ENCODE peak calls at places on chromosomes 11 and 22, in four cellular contexts. P is HepG2, J is GM12878, S is K562. A is an unnamed sample.

GRCh38 chr11:122617297-122617696 is 38.2 kb upstream of the UBASH3B start:
- DNase-seq in P (no peak), J (no peak), S (no peak), A (no peak)

GRCh38 chr11:59923813-59924212 is 14.4 kb upstream of the OOSP1 start:
- DNase-seq in J (no peak), S (no peak), P (no peak), A (peak)

GRCh38 chr11:59417023-59417422 is 9.2 kb downstream of the OR5A2 start:
- DNase-seq in S (no peak), J (no peak), P (no peak), A (no peak)

GRCh38 chr11:18700375-18700774 is 1.8 kb downstream of the TMEM86A start:
- DNase-seq in J (no peak), P (no peak), S (no peak), A (no peak)

GRCh38 chr22:31911565-31912401 is 32.6 kb upstream of the YWHAH start:
- DNase-seq in J (no peak), S (peak), P (peak), A (no peak)

GRCh38 chr11:65207918-65208784 is 26.4 kb downstream of the CAPN1 start:
- DNase-seq in J (no peak), S (no peak), P (no peak), A (no peak)

GRCh38 chr22:28600546-28601143 is 79.0 kb downstream of the TTC28 start:
- DNase-seq in J (no peak), S (peak), P (peak), A (no peak)

GRCh38 chr11:74696932-74697687 is 34.1 kb downstream of the CHRDL2 start:
- DNase-seq in J (no peak), S (peak), P (peak), A (peak)

GRCh38 chr22:19463008-19463407 is 15.5 kb upstream of the C22orf39 start:
- DNase-seq in P (no peak), S (no peak), J (no peak), A (no peak)

GRCh38 chr11:67384851-67385366 is 6.9 kb upstream of the RAD9A start:
- DNase-seq in J (no peak), P (no peak), S (no peak), A (no peak)

GRCh38 chr11:130476922-130477491 is 28.6 kb downstream of the ADAMTS15 start:
- DNase-seq in S (no peak), J (no peak), P (no peak), A (no peak)

GRCh38 chr11:135075740-135076139 is 663.7 kb upstream of the B3GAT1 start:
- DNase-seq in P (peak), J (no peak), S (no peak), A (peak)

GRCh38 chr11:23556163-23556750 is 696.0 kb upstream of the CCDC179 start:
- DNase-seq in J (no peak), S (no peak), P (no peak), A (no peak)

GRCh38 chr11:105236631-105237030 is 97.1 kb upstream of the CARD18 start:
- DNase-seq in P (no peak), J (no peak), S (no peak), A (no peak)

GRCh38 chr11:22633354-22633902 is 7.8 kb upstream of the FANCF start:
- DNase-seq in S (no peak), J (no peak), P (peak), A (no peak)

GRCh38 chr11:119424276-119424675 is 1.3 kb upstream of the THY1 start:
- DNase-seq in P (no peak), S (no peak), J (no peak), A (no peak)

GRCh38 chr11:64206457-64207246 is at the start of gene FERMT3:
- DNase-seq in S (peak), P (no peak), J (peak), A (no peak)

GRCh38 chr11:57249384-57250319 is 12.6 kb upstream of the APLNR start:
- DNase-seq in J (no peak), P (peak), S (peak), A (peak)

GRCh38 chr11:92018332-92018731 is 206.3 kb upstream of the FAT3 start:
- DNase-seq in S (no peak), J (no peak), P (no peak), A (no peak)

GRCh38 chr22:25747245-25747944 is 5.4 kb downstream of the MYO18B start:
- DNase-seq in P (peak), J (no peak), S (peak), A (no peak)

DNA sequence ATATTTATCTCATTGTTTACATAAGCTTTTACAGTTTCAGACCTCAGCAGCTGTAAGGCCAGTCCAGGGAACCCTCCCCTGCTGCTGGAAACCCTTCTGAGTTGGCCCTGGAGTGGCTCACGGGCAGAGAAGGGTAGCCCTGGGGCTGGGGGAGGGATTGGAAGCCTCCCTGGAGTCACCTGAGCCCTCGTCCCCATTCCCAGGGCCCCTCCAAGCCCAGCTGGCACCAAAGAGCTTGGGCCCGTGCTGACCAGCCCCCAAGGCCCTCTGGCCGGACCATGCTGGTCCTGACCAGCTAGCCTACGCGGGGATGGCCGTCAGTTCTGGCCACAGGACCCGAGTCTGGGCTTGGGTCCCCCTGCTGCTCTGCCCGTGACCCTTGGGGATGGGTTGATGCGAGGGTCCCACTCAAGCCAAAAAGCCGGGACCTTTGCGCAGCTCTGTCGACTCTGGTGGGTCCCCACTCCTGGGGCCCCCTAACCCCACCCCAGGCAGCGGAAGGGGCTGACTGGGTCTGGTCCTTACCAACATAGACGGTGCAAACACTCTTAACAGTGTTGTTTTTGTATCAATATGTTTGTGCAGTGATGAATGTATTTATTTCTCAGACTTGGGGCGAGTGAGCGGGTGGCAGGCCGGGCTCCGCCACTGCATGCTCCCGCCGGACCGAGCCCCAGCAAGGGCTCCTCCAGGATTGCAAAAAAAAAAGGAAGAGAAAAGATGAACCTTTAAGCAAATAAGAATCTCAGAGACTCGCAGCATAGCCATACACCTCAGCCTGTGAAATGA is 17.5 kb upstream of the TMEM191C start:
- DNase-seq in S (no peak), J (no peak), P (no peak), A (peak)
- TF ChIP-seq SP1 in S (no peak), J (no peak), P (no peak), A (no peak)

DNA sequence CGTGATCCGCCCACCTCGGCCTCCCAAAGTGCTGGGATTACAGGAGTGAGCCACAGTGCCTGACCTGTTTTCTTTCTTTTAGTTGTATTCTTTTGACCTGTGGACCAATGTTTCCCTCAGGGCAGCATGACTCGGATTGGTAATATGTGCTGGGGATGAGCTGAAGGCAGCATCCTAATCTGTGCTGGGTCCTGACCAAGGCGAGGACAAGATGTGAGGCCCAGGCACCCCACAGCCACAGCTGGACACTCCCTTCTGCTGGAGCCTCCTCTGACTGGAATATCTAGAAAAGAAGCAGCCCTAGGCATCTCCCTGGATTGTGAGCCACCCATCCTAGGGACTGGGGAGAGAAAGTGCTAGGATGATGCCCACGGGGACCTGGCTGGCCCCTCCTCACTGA is 105.4 kb downstream of the PDE2A start:
- DNase-seq in P (no peak), S (no peak), J (no peak), A (no peak)
- TF ChIP-seq ETV6 in P (no peak), S (no peak), J (no peak), A (no peak)

GRCh38 chr22:50671641-50672040 is 982 bp upstream of the SHANK3 start:
- DNase-seq in J (no peak), S (no peak), P (no peak), A (no peak)

GRCh38 chr22:50673231-50674126 is 856 bp downstream of the SHANK3 start:
- DNase-seq in S (peak), J (no peak), P (no peak), A (peak)

GRCh38 chr22:50670914-50671538 is 1.6 kb upstream of the SHANK3 start:
- DNase-seq in S (no peak), J (no peak), P (no peak), A (no peak)

GRCh38 chr22:50672471-50673230 is at the start of gene SHANK3:
- DNase-seq in P (no peak), S (peak), J (no peak), A (no peak)

DNA sequence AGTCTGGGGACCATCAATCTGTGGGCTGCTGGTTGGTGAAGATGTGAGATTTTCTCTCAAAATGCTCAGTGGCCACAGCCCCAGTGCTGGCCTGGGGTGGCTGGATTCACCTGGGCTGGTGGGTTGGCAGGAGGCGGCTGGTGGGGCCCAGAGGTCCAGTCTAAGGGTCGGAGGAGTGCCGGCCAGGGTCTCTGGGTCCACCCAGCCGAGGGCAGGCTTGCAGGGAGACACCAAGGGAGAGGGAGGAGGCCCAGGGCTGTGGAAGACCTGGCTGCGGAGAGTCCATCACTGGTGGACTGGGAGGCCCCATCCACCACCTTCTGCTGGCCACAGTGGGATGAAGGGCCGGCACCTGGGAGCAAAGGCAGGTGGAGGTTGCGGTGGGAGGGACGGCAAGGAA is 582 bp upstream of the SHANK3 start:
- DNase-seq in P (no peak), J (no peak), S (no peak), A (no peak)
- TF ChIP-seq ATF3 in P (no peak), J (no peak), S (no peak), A (no peak)

GRCh38 chr11:47964546-47964945 is 15.8 kb upstream of the PTPRJ start:
- DNase-seq in P (no peak), J (no peak), S (no peak), A (no peak)

GRCh38 chr11:47966621-47967020 is 13.7 kb upstream of the PTPRJ start:
- DNase-seq in P (no peak), S (no peak), J (no peak), A (no peak)

GRCh38 chr11:47960015-47960414 is 20.3 kb upstream of the PTPRJ start:
- DNase-seq in S (no peak), J (no peak), P (no peak), A (no peak)

GRCh38 chr11:47961383-47961782 is 19.0 kb upstream of the PTPRJ start:
- DNase-seq in J (no peak), S (peak), P (no peak), A (no peak)
- TF ChIP-seq SP1 in J (no peak), S (no peak), P (no peak), A (no peak)

DNA sequence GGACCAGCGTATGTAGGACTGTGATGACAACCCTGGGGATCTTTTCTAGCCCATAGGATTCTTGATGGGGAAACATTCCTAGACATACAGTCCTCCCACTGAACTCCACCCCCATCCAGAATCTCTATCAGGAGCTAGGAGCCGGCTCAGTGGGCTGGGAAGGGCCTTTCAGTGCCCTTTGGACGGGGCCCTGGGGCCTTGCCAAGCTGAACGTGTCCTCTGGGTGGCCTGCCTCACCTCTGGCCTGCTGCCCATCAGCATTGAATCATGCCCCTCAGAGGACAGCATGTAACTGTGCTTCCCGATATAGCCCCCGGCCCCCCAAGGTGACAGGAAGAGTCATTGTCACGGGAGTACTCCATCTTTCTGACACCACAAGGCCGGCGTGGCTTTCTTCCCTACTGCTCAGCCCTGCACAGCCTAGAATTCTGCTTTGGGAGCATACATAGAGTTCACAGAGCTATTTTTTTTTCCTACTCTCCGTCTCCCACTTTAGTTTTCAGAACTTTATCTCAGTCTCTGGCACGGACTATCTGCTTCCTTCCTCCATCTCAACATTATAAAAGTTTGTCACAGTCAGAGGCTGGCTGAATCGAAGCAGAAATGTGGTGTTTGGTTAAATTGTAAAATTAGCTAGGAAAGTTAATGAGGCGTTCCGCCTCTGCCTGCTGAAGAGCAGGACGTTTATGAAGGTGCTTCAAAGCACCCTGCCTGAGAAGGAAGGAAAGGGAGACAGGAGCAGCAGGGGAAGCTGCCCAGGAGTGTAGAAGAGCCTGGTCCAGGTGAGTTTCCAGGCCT is 111.9 kb downstream of the ZBTB16 start:
- DNase-seq in S (no peak), J (no peak), P (peak), A (no peak)
- TF ChIP-seq ETV6 in S (no peak), J (no peak), P (no peak), A (no peak)

GRCh38 chr11:126194121-126194543 is 17.3 kb downstream of the RPUSD4 start:
- DNase-seq in J (no peak), S (peak), P (peak), A (peak)
- TF ChIP-seq ATF3 in J (no peak), S (no peak), P (no peak), A (no peak)